ENCODE peak calls at places on chromosomes 12 and 14, in five cellular contexts. G is midbrain; Y is stimulated activated CD8-positive, alpha-beta memory T cell treated with anti-CD3 and anti-CD28 coated beads, Interleukin-7, amount 100 ng/mL, for 4 hours; E is IMR-90; T is amniotic epithelial cell. Z is an unnamed sample.

GRCh38 chr12:99549651-99550050 is 97.9 kb upstream of the GARIN6 start:
- DNase-seq in G (no peak), Y (no peak), E (no peak), T (no peak), Z (no peak)

GRCh38 chr14:52856139-52856538 is 64.7 kb upstream of the GNPNAT1 start:
- DNase-seq in G (no peak), Y (no peak), E (no peak), T (peak; percentile 87), Z (no peak)

GRCh38 chr12:123942911-123943648 is 29.6 kb downstream of the CCDC92 start:
- DNase-seq in G (no peak), Y (no peak), E (peak; percentile 41), T (peak; percentile 78), Z (peak; percentile 67)

GRCh38 chr14:90060312-90060964 is 1.4 kb upstream of the KCNK13 start:
- DNase-seq in G (peak; percentile 76), Y (no peak), E (peak; percentile 51), T (peak; percentile 51), Z (peak; percentile 13)

GRCh38 chr14:101961011-101961721 is 3.2 kb upstream of the DYNC1H1 start:
- DNase-seq in G (peak; percentile 75), Y (peak; percentile 48), E (peak; percentile 76), T (peak; percentile 70), Z (peak; percentile 73)

GRCh38 chr14:102793531-102794328 is 16.5 kb downstream of the TRAF3 start:
- DNase-seq in G (no peak), Y (no peak), E (no peak), T (no peak), Z (no peak)

GRCh38 chr12:104182144-104182543 is 33.4 kb upstream of the TXNRD1 start:
- DNase-seq in G (no peak), Y (no peak), E (peak; percentile 96), T (peak; percentile 97), Z (peak; percentile 89)

GRCh38 chr12:21774358-21775129 is at the start of gene KCNJ8:
- DNase-seq in G (peak; percentile 70), Y (no peak), E (peak; percentile 50), T (peak; percentile 23), Z (peak; percentile 48)

GRCh38 chr14:98210045-98210678 is 1061.8 kb downstream of the BCL11B start:
- DNase-seq in G (no peak), Y (peak; percentile 26), E (no peak), T (no peak), Z (no peak)

GRCh38 chr12:69583203-69583602 is 2.1 kb upstream of the CCT2 start:
- DNase-seq in G (no peak), Y (no peak), E (no peak), T (no peak), Z (peak; percentile 32)

GRCh38 chr12:13376627-13377373 is 180.3 kb downstream of the EMP1 start:
- DNase-seq in G (no peak), Y (no peak), E (no peak), T (no peak), Z (no peak)

GRCh38 chr14:24329736-24330135 is 5.1 kb downstream of the ADCY4 start:
- DNase-seq in G (no peak), Y (peak; percentile 60), E (no peak), T (no peak), Z (no peak)

GRCh38 chr12:2291182-2291832 is 238.5 kb downstream of the CACNA1C start:
- DNase-seq in G (no peak), Y (no peak), E (no peak), T (peak; percentile 51), Z (peak; percentile 37)

GRCh38 chr14:75631453-75631831 is 29.2 kb downstream of the ERG28 start:
- DNase-seq in G (no peak), Y (no peak), E (no peak), T (peak; percentile 86), Z (no peak)

GRCh38 chr12:48969847-48970701 is 1.5 kb downstream of the WNT10B start:
- DNase-seq in G (no peak), Y (no peak), E (no peak), T (no peak), Z (no peak)

GRCh38 chr12:54018608-54018984 is 9.6 kb upstream of the HOXC6 start:
- DNase-seq in G (no peak), Y (no peak), E (no peak), T (peak; percentile 61), Z (no peak)

GRCh38 chr12:12357697-12358476 is 1.0 kb downstream of the BORCS5 start:
- DNase-seq in G (peak; percentile 73), Y (no peak), E (peak; percentile 34), T (no peak), Z (peak; percentile 37)

GRCh38 chr12:54526800-54527630 is 22.4 kb upstream of the PDE1B start:
- DNase-seq in G (peak; percentile 66), Y (no peak), E (peak; percentile 5), T (peak; percentile 27), Z (peak; percentile 30)

GRCh38 chr14:102500190-102500661 is 9.3 kb downstream of the ANKRD9 start:
- DNase-seq in G (peak; percentile 19), Y (no peak), E (peak; percentile 65), T (peak; percentile 58), Z (peak; percentile 12)

GRCh38 chr14:74441113-74441512 is 15.1 kb upstream of the SYNDIG1L start:
- DNase-seq in G (no peak), Y (no peak), E (no peak), T (no peak), Z (no peak)

GRCh38 chr14:75399819-75400678 is 27.8 kb upstream of the JDP2 start:
- DNase-seq in G (peak; percentile 71), Y (no peak), E (no peak), T (peak; percentile 44), Z (peak; percentile 30)

GRCh38 chr12:119695034-119695433 is 27.1 kb downstream of the PRKAB1 start:
- DNase-seq in G (no peak), Y (no peak), E (no peak), T (peak; percentile 53), Z (peak; percentile 10)

GRCh38 chr12:113974006-113974405 is 7.9 kb upstream of the RBM19 start:
- DNase-seq in G (no peak), Y (no peak), E (no peak), T (no peak), Z (no peak)

GRCh38 chr14:70357985-70358384 is 1.5 kb downstream of the COX16 start:
- DNase-seq in G (no peak), Y (no peak), E (no peak), T (no peak), Z (no peak)

GRCh38 chr12:78964521-78964920 is 99.9 kb downstream of the SYT1 start:
- DNase-seq in G (no peak), Y (no peak), E (no peak), T (no peak), Z (no peak)

GRCh38 chr14:94752575-94752974 is 17.3 kb downstream of the GSC start:
- DNase-seq in G (no peak), Y (no peak), E (no peak), T (no peak), Z (no peak)

GRCh38 chr12:4214912-4215861 is 58.4 kb upstream of the CCND2 start:
- DNase-seq in G (peak; percentile 39), Y (no peak), E (no peak), T (no peak), Z (no peak)

GRCh38 chr14:91493169-91493568 is 16.9 kb downstream of the PPP4R3A start:
- DNase-seq in G (no peak), Y (no peak), E (peak; percentile 35), T (peak; percentile 89), Z (no peak)

GRCh38 chr14:88614218-88614907 is 51.5 kb downstream of the ZC3H14 start:
- DNase-seq in G (no peak), Y (no peak), E (peak; percentile 81), T (peak; percentile 68), Z (peak; percentile 74)

GRCh38 chr14:57871487-57872080 is 5.7 kb upstream of the SLC35F4 start:
- DNase-seq in G (peak; percentile 24), Y (no peak), E (peak; percentile 28), T (peak; percentile 25), Z (peak; percentile 70)

GRCh38 chr14:49483266-49483665 is 102.9 kb downstream of the RPS29 start:
- DNase-seq in G (no peak), Y (no peak), E (no peak), T (no peak), Z (no peak)

GRCh38 chr14:50023671-50024490 is 92.5 kb downstream of the VCPKMT start:
- DNase-seq in G (no peak), Y (no peak), E (peak; percentile 89), T (peak; percentile 69), Z (peak; percentile 83)

GRCh38 chr14:99134333-99135046 is 137.5 kb downstream of the BCL11B start:
- DNase-seq in G (no peak), Y (no peak), E (no peak), T (no peak), Z (no peak)

GRCh38 chr14:88568196-88568595 is 5.4 kb downstream of the ZC3H14 start:
- DNase-seq in G (no peak), Y (no peak), E (no peak), T (no peak), Z (no peak)

GRCh38 chr12:78229491-78230209 is 399.0 kb downstream of the NAV3 start:
- DNase-seq in G (peak; percentile 6), Y (no peak), E (peak; percentile 52), T (peak; percentile 68), Z (peak; percentile 56)

GRCh38 chr12:50581226-50582184 is 76.7 kb downstream of the DIP2B start:
- DNase-seq in G (no peak), Y (no peak), E (peak; percentile 93), T (peak; percentile 82), Z (peak; percentile 52)

GRCh38 chr12:25701290-25701689 is 148.2 kb upstream of the LMNTD1 start:
- DNase-seq in G (no peak), Y (no peak), E (peak; percentile 81), T (peak; percentile 89), Z (peak; percentile 79)

GRCh38 chr14:22494486-22495135 is 94.4 kb downstream of the DAD1 start:
- DNase-seq in G (no peak), Y (no peak), E (no peak), T (no peak), Z (no peak)

GRCh38 chr14:36405589-36406274 is 85.3 kb upstream of the MBIP start:
- DNase-seq in G (no peak), Y (no peak), E (no peak), T (no peak), Z (no peak)

GRCh38 chr14:72471346-72471745 is 422.6 kb downstream of the DPF3 start:
- DNase-seq in G (no peak), Y (no peak), E (peak; percentile 39), T (no peak), Z (peak; percentile 13)